ENCODE peak calls at places on chromosomes 6 and 20, in four cellular contexts. V, P, L and G are unnamed samples.

GRCh38 chr6:32627831-32628230 is 9.4 kb upstream of the HLA-DQA1 start:
- DNase-seq in V (peak), P (no peak), L (no peak), G (no peak)

GRCh38 chr20:2005831-2006426 is 12.1 kb upstream of the PDYN start:
- DNase-seq in V (no peak), P (peak), L (peak), G (peak)

GRCh38 chr20:9025643-9026042 is 43.2 kb upstream of the PLCB4 start:
- DNase-seq in V (no peak), P (no peak), L (no peak), G (no peak)

GRCh38 chr20:22692119-22692475 is 107.7 kb upstream of the FOXA2 start:
- DNase-seq in V (no peak), P (no peak), L (no peak), G (no peak)

GRCh38 chr20:9052136-9052535 is 16.8 kb upstream of the PLCB4 start:
- DNase-seq in V (no peak), P (no peak), L (no peak), G (no peak)

GRCh38 chr6:135675862-135676261 is 175.6 kb upstream of the PDE7B start:
- DNase-seq in V (peak), P (peak), L (peak), G (peak)

GRCh38 chr6:108133594-108134179 is 32.1 kb upstream of the NR2E1 start:
- DNase-seq in V (no peak), P (peak), L (peak), G (peak)

GRCh38 chr6:125188037-125188436 is 34.5 kb downstream of the TPD52L1 start:
- DNase-seq in V (no peak), P (no peak), L (no peak), G (no peak)

GRCh38 chr20:39029324-39029820 is 67.2 kb downstream of the DHX35 start:
- DNase-seq in V (no peak), P (no peak), L (no peak), G (no peak)

DNA sequence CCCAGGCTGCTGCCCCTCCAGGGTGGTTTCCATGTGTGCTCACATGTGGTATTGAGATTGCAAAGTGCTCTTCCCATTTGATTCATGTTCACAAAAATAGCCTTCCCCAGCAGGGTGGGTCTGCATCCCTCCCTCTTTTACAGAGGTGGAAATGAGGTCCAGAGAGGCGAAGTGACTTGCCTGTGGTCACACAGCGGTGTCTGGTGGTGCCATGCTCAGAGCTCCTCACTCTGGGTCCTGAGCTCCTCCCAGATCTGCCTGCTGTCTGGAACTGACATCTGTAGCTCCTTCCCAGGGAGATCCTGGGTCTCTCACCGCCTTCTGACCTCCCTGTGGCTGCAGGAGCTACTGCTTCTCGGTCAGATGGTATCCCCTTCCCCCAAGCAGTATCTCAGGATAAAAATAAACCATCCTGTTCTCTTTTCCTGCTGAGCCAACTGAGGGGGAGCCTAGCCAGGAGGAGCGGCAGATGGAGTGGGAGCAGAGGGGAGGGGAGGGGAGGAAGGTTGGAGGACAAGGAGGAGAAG is 11.9 kb downstream of the CD40 start:
- DNase-seq in V (peak), P (no peak), L (no peak), G (no peak)
- TF ChIP-seq NR2C2 in V (no peak), P (no peak), L (no peak), G (no peak)

GRCh38 chr6:139082370-139082769 is 52.5 kb upstream of the HECA start:
- DNase-seq in V (no peak), P (no peak), L (no peak), G (no peak)

GRCh38 chr6:139081485-139081884 is 52.9 kb downstream of the ABRACL start:
- DNase-seq in V (no peak), P (no peak), L (no peak), G (no peak)

DNA sequence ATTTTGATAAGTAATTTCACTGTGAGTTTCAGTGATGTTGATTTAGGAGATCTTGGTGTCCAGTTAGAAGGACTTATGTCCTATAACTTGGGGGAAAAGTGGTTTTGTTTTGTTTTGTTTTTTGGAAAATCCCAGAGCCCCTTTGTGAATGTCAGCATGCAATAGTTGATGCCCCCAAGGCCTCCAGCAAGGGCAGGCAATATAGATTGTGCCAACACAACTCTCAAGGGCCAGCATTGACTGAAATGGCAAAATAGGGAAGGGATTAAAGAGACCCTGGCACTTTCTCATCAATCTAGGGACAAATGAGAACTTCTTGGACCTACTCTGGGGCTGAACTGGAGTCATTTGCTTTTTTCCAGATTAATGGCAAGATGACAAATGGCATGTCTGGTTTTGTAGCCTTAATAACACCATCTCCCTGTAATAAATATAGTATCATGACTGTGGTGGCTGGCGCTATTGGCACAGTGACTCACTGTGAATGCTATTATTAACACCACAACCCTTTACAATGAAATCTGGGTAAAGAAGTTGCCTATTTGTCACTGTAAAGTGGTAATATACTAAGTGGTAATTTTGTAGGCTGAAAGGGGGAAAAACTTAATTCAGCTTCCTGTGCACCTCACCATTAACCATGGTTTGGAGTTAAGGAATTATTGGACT is 51.8 kb downstream of the ABRACL start:
- DNase-seq in V (no peak), P (no peak), L (no peak), G (no peak)
- TF ChIP-seq ATF2 in V (no peak), P (no peak), L (no peak), G (no peak)

DNA sequence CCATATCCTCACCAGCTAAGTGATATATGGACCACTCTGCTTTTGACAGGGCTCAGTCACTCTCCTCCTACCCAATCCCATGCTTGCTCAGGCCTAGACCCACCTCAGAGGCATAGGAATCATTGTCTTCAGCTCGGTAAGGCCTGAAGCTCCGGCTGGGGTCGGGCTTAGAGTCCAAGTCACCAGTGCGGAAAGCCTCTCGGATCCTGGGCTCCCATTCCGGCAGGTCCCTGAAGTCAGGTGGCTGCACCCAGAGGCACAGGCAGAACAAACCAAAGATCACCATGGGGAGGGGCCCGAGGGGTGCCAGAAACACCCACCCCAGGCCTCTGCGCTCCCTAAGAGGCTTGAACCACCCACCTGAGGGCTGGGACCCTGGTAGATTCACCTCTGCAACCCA is 39.0 kb upstream of the DSN1 start:
- DNase-seq in V (no peak), P (no peak), L (no peak), G (no peak)
- TF ChIP-seq NR2C2 in V (no peak), P (no peak), L (no peak), G (no peak)

DNA sequence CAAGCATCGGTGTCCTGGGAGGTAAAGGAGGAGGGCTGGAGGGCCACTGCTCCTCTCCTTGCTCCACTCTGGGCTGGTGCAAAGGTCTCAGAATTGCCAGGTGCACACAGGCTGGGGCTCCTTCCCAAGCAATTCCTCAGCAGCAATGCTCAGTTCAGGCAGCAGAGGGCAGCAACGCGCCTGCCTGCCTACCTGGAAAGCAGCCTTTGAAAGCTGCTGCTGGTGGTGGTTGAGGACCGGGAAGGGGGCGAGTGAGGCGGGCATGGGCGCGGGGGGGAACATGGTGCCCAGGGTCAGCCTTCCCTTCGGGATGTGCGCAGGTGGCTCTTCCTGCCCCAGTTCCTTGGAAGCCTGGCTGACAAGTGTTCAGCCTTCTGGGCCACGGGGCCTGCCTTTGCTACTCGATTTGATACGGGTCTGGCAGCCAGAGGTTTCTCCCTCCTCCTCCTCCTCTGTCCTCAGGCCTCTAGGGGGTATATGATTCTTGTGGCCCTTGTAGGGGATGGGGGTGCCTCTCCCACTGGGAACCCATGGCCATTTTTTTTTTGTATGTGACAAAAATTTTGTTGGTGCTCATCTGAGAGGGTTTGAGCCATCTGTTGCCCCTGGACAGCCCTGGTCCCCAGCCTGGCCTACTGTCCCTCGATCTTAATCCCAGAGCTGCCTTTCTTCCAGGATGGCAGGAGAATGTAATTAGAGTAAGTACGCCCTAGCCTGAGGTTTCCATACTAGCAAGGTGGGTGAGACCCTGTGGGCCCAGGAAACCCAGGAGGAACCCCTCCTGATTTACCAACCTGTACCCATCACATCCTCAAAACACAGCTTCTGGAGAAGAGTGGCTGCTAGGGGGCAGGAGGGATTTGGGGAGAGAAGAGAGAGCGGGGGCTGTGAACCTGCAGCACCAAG is 20.1 kb downstream of the MRPS18A start:
- DNase-seq in V (no peak), P (peak), L (peak), G (peak)
- TF ChIP-seq ATF2 in V (no peak), P (no peak), L (no peak), G (no peak)